ENCODE peak calls at places on chromosomes 13 and 19, in eight cellular contexts. A is H1, U is stomach, M is adrenal gland, G is heart left ventricle, K is Peyer's patch, N is gastrocnemius medialis, Q is ovary. T is an unnamed sample.

GRCh38 chr19:2136796-2137195 is 14.6 kb downstream of the AP3D1 start:
- DNase-seq in K (no peak), G (no peak), A (no peak), U (no peak), N (no peak), M (no peak), Q (no peak), T (no peak)

GRCh38 chr19:29266603-29267002 is 53.7 kb upstream of the UQCRFS1 start:
- DNase-seq in M (no peak), N (no peak), Q (no peak), G (no peak), U (no peak), A (no peak), K (no peak), T (no peak)

GRCh38 chr19:12364391-12365093 is 941 bp downstream of the ZNF442 start:
- DNase-seq in K (no peak), U (no peak), G (peak; percentile 32), Q (peak; percentile 35), M (peak; percentile 33), A (no peak), N (no peak), T (peak; percentile 16)

GRCh38 chr13:80363890-80364503 is 23.1 kb upstream of the SPRY2 start:
- DNase-seq in A (no peak), U (no peak), N (no peak), G (no peak), M (no peak), K (no peak), Q (no peak), T (no peak)

GRCh38 chr13:40464349-40464748 is 202.1 kb downstream of the FOXO1 start:
- DNase-seq in K (no peak), A (no peak), Q (no peak), N (no peak), G (no peak), U (no peak), M (no peak), T (no peak)

GRCh38 chr19:19514215-19514633 is 1.1 kb downstream of the TSSK6 start:
- DNase-seq in Q (peak; percentile 82), K (no peak), M (peak; percentile 80), G (peak; percentile 90), A (no peak), N (peak; percentile 38), U (no peak), T (peak; percentile 51)

GRCh38 chr19:5292453-5292842 is 48.2 kb downstream of the PTPRS start:
- DNase-seq in K (no peak), G (no peak), Q (no peak), U (peak; percentile 60), M (peak; percentile 63), A (no peak), N (no peak), T (no peak)

GRCh38 chr19:47152632-47153031 is 22.0 kb downstream of the SAE1 start:
- DNase-seq in Q (no peak), M (no peak), N (no peak), K (no peak), U (no peak), G (no peak), A (no peak), T (no peak)

GRCh38 chr13:98798849-98799645 is 46.6 kb upstream of the SLC15A1 start:
- DNase-seq in Q (no peak), U (no peak), G (no peak), N (no peak), A (no peak), K (no peak), M (no peak), T (no peak)

GRCh38 chr19:15280048-15280725 is 47.9 kb upstream of the EPHX3 start:
- DNase-seq in N (peak; percentile 94), K (no peak), G (peak; percentile 77), Q (no peak), M (no peak), A (no peak), U (no peak), T (no peak)

GRCh38 chr19:5651361-5651760 is 28.5 kb downstream of the SAFB start:
- DNase-seq in G (no peak), K (peak; percentile 36), U (no peak), N (no peak), Q (no peak), M (no peak), A (no peak), T (no peak)

GRCh38 chr19:17784201-17785008 is 10.5 kb upstream of the B3GNT3 start:
- DNase-seq in A (peak; percentile 96), Q (peak; percentile 75), G (peak; percentile 57), U (peak; percentile 78), K (peak; percentile 89), N (no peak), M (peak; percentile 70), T (peak; percentile 50)

GRCh38 chr13:102710261-102710679 is 15.4 kb upstream of the METTL21C start:
- DNase-seq in Q (no peak), U (no peak), G (no peak), N (peak; percentile 57), A (no peak), M (no peak), K (no peak), T (peak; percentile 34)

GRCh38 chr19:49514151-49514550 is 1.7 kb downstream of the FCGRT start:
- DNase-seq in N (no peak), U (peak; percentile 46), A (no peak), G (no peak), Q (no peak), M (no peak), K (no peak), T (no peak)

GRCh38 chr13:28590450-28590849 is 68.5 kb upstream of the POMP start:
- DNase-seq in G (no peak), A (no peak), Q (no peak), K (no peak), U (no peak), M (no peak), N (no peak), T (no peak)

GRCh38 chr19:14116525-14116917 is 1.0 kb downstream of the PRKACA start:
- DNase-seq in K (no peak), U (no peak), G (no peak), N (no peak), Q (no peak), M (no peak), A (no peak), T (no peak)

GRCh38 chr19:14118165-14119051 is 846 bp upstream of the PRKACA start:
- DNase-seq in K (peak; percentile 82), N (peak; percentile 90), G (peak; percentile 90), A (peak; percentile 68), M (peak; percentile 97), U (peak; percentile 63), Q (peak; percentile 86), T (peak; percentile 91)

GRCh38 chr19:14115761-14116160 is 1.8 kb downstream of the PRKACA start:
- DNase-seq in U (no peak), N (no peak), K (no peak), G (no peak), A (no peak), Q (no peak), M (peak; percentile 56), T (no peak)

GRCh38 chr19:14116918-14117578 is 514 bp downstream of the PRKACA start:
- DNase-seq in M (peak; percentile 60), A (no peak), U (no peak), Q (peak; percentile 78), K (peak; percentile 57), N (no peak), G (peak; percentile 59), T (peak; percentile 50)

DNA sequence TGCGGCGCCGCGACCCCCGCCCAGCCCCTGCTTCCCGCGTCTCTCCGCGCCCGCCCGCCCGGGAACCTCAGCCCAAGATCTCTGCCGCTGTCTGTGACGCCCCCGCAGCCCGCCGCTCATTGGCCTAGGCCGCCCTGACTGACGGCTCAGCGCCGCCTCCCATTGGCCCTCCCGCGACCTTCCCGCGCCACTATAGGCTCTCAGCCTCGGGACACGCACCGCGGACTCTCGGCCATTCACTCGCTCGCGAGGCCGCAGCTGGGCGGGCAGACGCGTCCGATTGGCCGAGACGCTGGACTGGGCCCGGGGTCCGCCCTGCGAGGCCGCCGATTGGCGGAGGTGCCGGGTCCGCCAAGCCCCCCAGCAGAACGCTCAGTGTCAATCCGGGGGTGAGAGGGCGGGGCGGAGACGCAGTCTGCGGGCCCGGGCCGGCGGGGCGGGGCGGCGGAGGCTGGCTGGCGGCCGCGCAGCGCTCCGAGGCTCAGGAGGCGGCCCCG is at the start of gene PRKACA:
- DNase-seq in U (peak; percentile 99), K (peak; percentile 99), G (peak; percentile 100), N (peak; percentile 99), M (peak; percentile 99), Q (peak; percentile 99), A (peak; percentile 95), T (peak; percentile 97)
- H3K4me1 ChIP-seq in U (peaks cover 67% of the 10 kb centered on the region), K (peaks cover 55% of the 10 kb centered on the region), G (peaks cover 64% of the 10 kb centered on the region), N (peaks cover 60% of the 10 kb centered on the region), M (peaks cover 63% of the 10 kb centered on the region), Q (peaks cover 30% of the 10 kb centered on the region), A (peaks cover 12% of the 10 kb centered on the region), T (peaks cover 27% of the 10 kb centered on the region)

GRCh38 chr19:55441692-55442321 is 1.3 kb downstream of the SHISA7 start:
- DNase-seq in U (no peak), K (no peak), M (no peak), N (no peak), A (peak; percentile 92), G (no peak), Q (no peak), T (no peak)
- TF ChIP-seq POLR2A in U (no peak), K (no peak), M (no peak), N (no peak), A (no peak), G (no peak), Q (no peak), T (no peak)

DNA sequence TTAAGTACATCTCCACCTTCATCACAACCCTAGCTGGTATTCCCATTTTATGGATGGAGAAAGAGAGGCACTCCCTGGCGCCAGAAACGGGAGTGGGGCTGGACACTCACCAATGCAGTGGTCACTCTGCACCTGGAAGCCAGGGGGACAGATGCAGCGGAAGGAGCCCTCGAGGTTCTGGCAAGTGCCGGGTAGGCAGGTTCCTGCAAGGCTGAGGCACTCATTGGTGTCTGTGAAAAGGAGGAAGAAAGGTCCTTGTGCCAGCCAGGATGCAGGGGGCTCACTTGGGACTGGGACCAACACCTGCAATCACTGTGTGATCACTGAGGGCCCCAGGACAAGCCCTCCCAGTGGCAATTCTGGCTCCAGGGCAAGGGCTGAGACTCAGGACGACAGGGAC is 41.8 kb downstream of the CCL25 start:
- DNase-seq in G (no peak), K (no peak), Q (no peak), U (no peak), A (no peak), M (no peak), N (no peak), T (no peak)
- H3K27ac ChIP-seq in G (no peak overlapping the region), K (no peak overlapping the region), Q (no peak overlapping the region), U (no peak overlapping the region), A (no peak overlapping the region), M (no peak overlapping the region), N (no peak overlapping the region), T (no peak overlapping the region)

GRCh38 chr13:52830946-52831345 is 17.5 kb downstream of the PCDH8 start:
- DNase-seq in N (no peak), Q (no peak), U (no peak), G (no peak), K (no peak), M (no peak), A (no peak), T (no peak)
- H3K4me1 ChIP-seq in N (no peaks in the 10 kb centered on the region), Q (no peaks in the 10 kb centered on the region), U (no peaks in the 10 kb centered on the region), G (no peaks in the 10 kb centered on the region), K (no peaks in the 10 kb centered on the region), M (no peaks in the 10 kb centered on the region), A (peaks cover 2% of the 10 kb centered on the region), T (no peaks in the 10 kb centered on the region)